ENCODE peak calls at places on chromosomes 2 and 18, in seven cellular contexts. One of them, this sample, is unnamed.
A peak's percentile ranks its signal among the peaks of the same experiment; 100 is the strongest.

GRCh38 chr18:61912476-61912875 is 19.7 kb upstream of the RNF152 start:
- DNase-seq in left ventricle myocardium inferior: no peak
- DNase-seq in psoas muscle: no peak
- DNase-seq in epithelial cell of esophagus: no peak
- DNase-seq in thyroid gland: no peak
- DNase-seq in HepG2: no peak
- DNase-seq in right lobe of liver: no peak
- DNase-seq in this sample: no peak

GRCh38 chr2:96330407-96330806 is 5.2 kb upstream of the NCAPH start:
- DNase-seq in right lobe of liver: no peak
- DNase-seq in left ventricle myocardium inferior: no peak
- DNase-seq in thyroid gland: no peak
- DNase-seq in HepG2: no peak
- DNase-seq in epithelial cell of esophagus: peak; percentile 95
- DNase-seq in psoas muscle: no peak
- DNase-seq in this sample: peak; percentile 69

GRCh38 chr2:239433777-239434396 is 33.1 kb upstream of the HDAC4 start:
- DNase-seq in HepG2: no peak
- DNase-seq in thyroid gland: no peak
- DNase-seq in left ventricle myocardium inferior: no peak
- DNase-seq in psoas muscle: no peak
- DNase-seq in right lobe of liver: no peak
- DNase-seq in epithelial cell of esophagus: peak; percentile 23
- DNase-seq in this sample: no peak

GRCh38 chr2:36780231-36780808 is 83.8 kb downstream of the VIT start:
- DNase-seq in right lobe of liver: no peak
- DNase-seq in thyroid gland: no peak
- DNase-seq in HepG2: peak; percentile 51
- DNase-seq in left ventricle myocardium inferior: no peak
- DNase-seq in psoas muscle: no peak
- DNase-seq in epithelial cell of esophagus: peak; percentile 63
- DNase-seq in this sample: peak; percentile 7

GRCh38 chr2:105325389-105325963 is 4.1 kb downstream of the TGFBRAP1 start:
- DNase-seq in left ventricle myocardium inferior: no peak
- DNase-seq in right lobe of liver: no peak
- DNase-seq in epithelial cell of esophagus: no peak
- DNase-seq in psoas muscle: no peak
- DNase-seq in HepG2: no peak
- DNase-seq in thyroid gland: no peak
- DNase-seq in this sample: peak; percentile 28

GRCh38 chr18:60277855-60278480 is 94.6 kb downstream of the MC4R start:
- DNase-seq in left ventricle myocardium inferior: no peak
- DNase-seq in psoas muscle: no peak
- DNase-seq in HepG2: no peak
- DNase-seq in thyroid gland: no peak
- DNase-seq in right lobe of liver: no peak
- DNase-seq in epithelial cell of esophagus: peak; percentile 6
- DNase-seq in this sample: peak; percentile 53

GRCh38 chr2:237471457-237472186 is 15.4 kb upstream of the MLPH start:
- DNase-seq in epithelial cell of esophagus: peak; percentile 49
- DNase-seq in left ventricle myocardium inferior: no peak
- DNase-seq in thyroid gland: peak; percentile 66
- DNase-seq in right lobe of liver: no peak
- DNase-seq in psoas muscle: peak; percentile 76
- DNase-seq in HepG2: peak; percentile 51
- DNase-seq in this sample: no peak

GRCh38 chr18:21997207-21998143 is 171.9 kb upstream of the GATA6 start:
- DNase-seq in thyroid gland: peak; percentile 12
- DNase-seq in HepG2: peak; percentile 48
- DNase-seq in left ventricle myocardium inferior: no peak
- DNase-seq in right lobe of liver: no peak
- DNase-seq in psoas muscle: no peak
- DNase-seq in epithelial cell of esophagus: peak; percentile 65
- DNase-seq in this sample: no peak

GRCh38 chr2:111119847-111120252 is 864 bp upstream of the BCL2L11 start:
- DNase-seq in right lobe of liver: peak; percentile 61
- DNase-seq in left ventricle myocardium inferior: peak; percentile 16
- DNase-seq in epithelial cell of esophagus: no peak
- DNase-seq in thyroid gland: no peak
- DNase-seq in psoas muscle: no peak
- DNase-seq in HepG2: no peak
- DNase-seq in this sample: no peak

GRCh38 chr2:101200714-101201113 is 49.5 kb upstream of the TBC1D8 start:
- DNase-seq in left ventricle myocardium inferior: no peak
- DNase-seq in epithelial cell of esophagus: peak; percentile 89
- DNase-seq in thyroid gland: no peak
- DNase-seq in psoas muscle: no peak
- DNase-seq in right lobe of liver: no peak
- DNase-seq in HepG2: no peak
- DNase-seq in this sample: no peak

GRCh38 chr18:6629635-6630140 is 99.8 kb upstream of the ARHGAP28 start:
- DNase-seq in left ventricle myocardium inferior: no peak
- DNase-seq in epithelial cell of esophagus: peak; percentile 22
- DNase-seq in thyroid gland: no peak
- DNase-seq in psoas muscle: no peak
- DNase-seq in right lobe of liver: no peak
- DNase-seq in HepG2: no peak
- DNase-seq in this sample: no peak

GRCh38 chr2:10286216-10287037 is 16.3 kb upstream of the HPCAL1 start:
- DNase-seq in epithelial cell of esophagus: no peak
- DNase-seq in HepG2: no peak
- DNase-seq in left ventricle myocardium inferior: peak; percentile 44
- DNase-seq in right lobe of liver: peak; percentile 90
- DNase-seq in thyroid gland: peak; percentile 98
- DNase-seq in psoas muscle: peak; percentile 49
- DNase-seq in this sample: no peak

GRCh38 chr2:9102861-9103662 is 99.6 kb upstream of the MBOAT2 start:
- DNase-seq in psoas muscle: no peak
- DNase-seq in left ventricle myocardium inferior: no peak
- DNase-seq in right lobe of liver: no peak
- DNase-seq in epithelial cell of esophagus: peak; percentile 76
- DNase-seq in thyroid gland: no peak
- DNase-seq in HepG2: peak; percentile 45
- DNase-seq in this sample: no peak

GRCh38 chr2:118865106-118865505 is 17.7 kb upstream of the EN1 start:
- DNase-seq in left ventricle myocardium inferior: no peak
- DNase-seq in psoas muscle: no peak
- DNase-seq in right lobe of liver: no peak
- DNase-seq in thyroid gland: peak; percentile 34
- DNase-seq in epithelial cell of esophagus: peak; percentile 58
- DNase-seq in HepG2: peak; percentile 56
- DNase-seq in this sample: no peak

GRCh38 chr2:231957913-231958763 is 3.4 kb upstream of the DIS3L2 start:
- DNase-seq in epithelial cell of esophagus: peak; percentile 39
- DNase-seq in left ventricle myocardium inferior: no peak
- DNase-seq in thyroid gland: no peak
- DNase-seq in psoas muscle: no peak
- DNase-seq in HepG2: peak; percentile 62
- DNase-seq in right lobe of liver: no peak
- DNase-seq in this sample: no peak

GRCh38 chr2:231960810-231961348 is 634 bp upstream of the DIS3L2 start:
- DNase-seq in epithelial cell of esophagus: no peak
- DNase-seq in HepG2: no peak
- DNase-seq in right lobe of liver: no peak
- DNase-seq in thyroid gland: no peak
- DNase-seq in left ventricle myocardium inferior: no peak
- DNase-seq in psoas muscle: no peak
- DNase-seq in this sample: no peak

GRCh38 chr2:231961349-231962166 is at the start of gene DIS3L2:
- DNase-seq in thyroid gland: peak; percentile 81
- DNase-seq in left ventricle myocardium inferior: peak; percentile 85
- DNase-seq in right lobe of liver: peak; percentile 86
- DNase-seq in epithelial cell of esophagus: peak; percentile 83
- DNase-seq in HepG2: peak; percentile 81
- DNase-seq in psoas muscle: peak; percentile 92
- DNase-seq in this sample: peak; percentile 5

GRCh38 chr2:231951452-231951851 is 10.1 kb upstream of the DIS3L2 start:
- DNase-seq in HepG2: no peak
- DNase-seq in epithelial cell of esophagus: no peak
- DNase-seq in psoas muscle: no peak
- DNase-seq in right lobe of liver: no peak
- DNase-seq in left ventricle myocardium inferior: no peak
- DNase-seq in thyroid gland: no peak
- DNase-seq in this sample: no peak

DNA sequence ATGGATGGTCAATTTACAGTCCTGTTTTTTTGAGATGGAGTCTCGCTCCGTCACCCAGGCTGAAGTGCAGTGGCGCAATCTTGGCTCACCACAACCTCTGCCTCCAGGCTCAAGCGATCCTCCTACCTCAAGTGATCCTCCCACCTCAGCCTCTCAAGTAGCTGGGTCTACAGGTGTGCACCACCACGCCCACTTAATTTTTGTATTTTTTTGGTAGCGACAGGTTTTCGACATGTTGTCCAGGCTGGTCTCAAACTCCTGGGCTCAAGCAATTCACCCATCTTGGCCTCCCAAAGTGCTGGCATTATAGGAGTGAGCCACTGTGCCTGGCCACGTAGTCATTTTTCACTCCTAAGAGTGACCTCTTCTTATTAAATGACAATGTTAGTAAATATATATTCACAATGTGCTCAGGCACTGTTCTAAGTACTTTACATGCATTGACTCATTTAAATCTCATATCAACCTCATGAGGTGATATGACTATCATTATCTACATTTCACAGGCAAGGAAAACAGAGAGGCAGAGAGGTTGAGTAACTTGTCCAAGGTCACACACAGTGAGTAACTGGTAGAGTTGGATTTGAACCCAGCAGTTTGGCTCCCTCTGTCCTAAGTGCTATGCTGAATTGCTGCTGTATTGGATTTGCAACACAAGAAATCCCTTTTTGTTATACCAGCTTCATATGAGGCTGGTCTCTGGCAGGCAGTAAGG is 5.6 kb upstream of the DIS3L2 start:
- DNase-seq in right lobe of liver: no peak
- DNase-seq in left ventricle myocardium inferior: no peak
- DNase-seq in psoas muscle: no peak
- DNase-seq in thyroid gland: no peak
- DNase-seq in epithelial cell of esophagus: peak; percentile 15
- DNase-seq in HepG2: peak; percentile 27
- DNase-seq in this sample: no peak
- TF ChIP-seq CTCF in right lobe of liver: no peak
- TF ChIP-seq CTCF in left ventricle myocardium inferior: no peak
- TF ChIP-seq CTCF in psoas muscle: no peak
- TF ChIP-seq CTCF in thyroid gland: no peak
- TF ChIP-seq CTCF in epithelial cell of esophagus: no peak
- TF ChIP-seq CTCF in HepG2: no peak
- TF ChIP-seq CTCF in this sample: no peak

DNA sequence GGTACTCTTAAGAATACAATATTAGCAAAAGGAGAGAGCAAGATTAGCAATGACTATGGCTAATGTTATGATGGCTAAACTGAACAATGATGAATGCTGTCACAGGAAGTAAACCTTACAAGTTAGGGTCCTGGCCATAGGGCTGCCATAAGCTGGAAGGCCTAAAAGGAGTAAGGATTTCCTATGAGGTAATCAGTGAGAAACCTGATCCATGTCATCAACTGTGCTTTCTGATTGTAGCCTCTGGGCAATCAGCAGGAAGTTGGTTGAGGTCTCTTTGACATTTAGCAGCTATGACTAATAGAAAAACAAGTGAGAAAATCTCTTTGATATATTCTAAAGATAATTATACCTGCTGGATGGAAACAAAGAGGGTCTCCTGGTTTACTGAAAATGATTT is 193.0 kb downstream of the RAB3GAP1 start:
- DNase-seq in psoas muscle: no peak
- DNase-seq in epithelial cell of esophagus: peak; percentile 90
- DNase-seq in thyroid gland: no peak
- DNase-seq in HepG2: peak; percentile 16
- DNase-seq in left ventricle myocardium inferior: no peak
- DNase-seq in right lobe of liver: no peak
- DNase-seq in this sample: no peak
- H3K4me3 ChIP-seq in psoas muscle: no peak overlapping the region
- H3K4me3 ChIP-seq in epithelial cell of esophagus: no peak overlapping the region
- H3K4me3 ChIP-seq in thyroid gland: no peak overlapping the region
- H3K4me3 ChIP-seq in HepG2: no peak overlapping the region
- H3K4me3 ChIP-seq in left ventricle myocardium inferior: no peak overlapping the region
- H3K4me3 ChIP-seq in right lobe of liver: no peak overlapping the region
- H3K4me3 ChIP-seq in this sample: no peak overlapping the region

GRCh38 chr2:151153601-151154000 is 108.1 kb downstream of the RBM43 start:
- DNase-seq in HepG2: no peak
- DNase-seq in right lobe of liver: no peak
- DNase-seq in psoas muscle: no peak
- DNase-seq in left ventricle myocardium inferior: no peak
- DNase-seq in epithelial cell of esophagus: peak; percentile 75
- DNase-seq in thyroid gland: no peak
- DNase-seq in this sample: no peak
- TF ChIP-seq CTCF in HepG2: no peak
- TF ChIP-seq CTCF in right lobe of liver: no peak
- TF ChIP-seq CTCF in psoas muscle: no peak
- TF ChIP-seq CTCF in left ventricle myocardium inferior: no peak
- TF ChIP-seq CTCF in epithelial cell of esophagus: no peak
- TF ChIP-seq CTCF in thyroid gland: no peak
- TF ChIP-seq CTCF in this sample: no peak

GRCh38 chr2:39142904-39143617 is 22.2 kb upstream of the SOS1 start:
- DNase-seq in psoas muscle: no peak
- DNase-seq in epithelial cell of esophagus: no peak
- DNase-seq in right lobe of liver: no peak
- DNase-seq in thyroid gland: no peak
- DNase-seq in HepG2: no peak
- DNase-seq in left ventricle myocardium inferior: no peak
- DNase-seq in this sample: no peak

GRCh38 chr2:39142012-39142346 is 21.1 kb upstream of the SOS1 start:
- DNase-seq in left ventricle myocardium inferior: no peak
- DNase-seq in thyroid gland: no peak
- DNase-seq in right lobe of liver: no peak
- DNase-seq in psoas muscle: no peak
- DNase-seq in HepG2: no peak
- DNase-seq in epithelial cell of esophagus: no peak
- DNase-seq in this sample: no peak

GRCh38 chr2:39139511-39140237 is 18.8 kb upstream of the SOS1 start:
- DNase-seq in left ventricle myocardium inferior: no peak
- DNase-seq in psoas muscle: no peak
- DNase-seq in thyroid gland: no peak
- DNase-seq in HepG2: no peak
- DNase-seq in right lobe of liver: no peak
- DNase-seq in epithelial cell of esophagus: no peak
- DNase-seq in this sample: no peak

GRCh38 chr2:39140322-39140847 is 19.5 kb upstream of the SOS1 start:
- DNase-seq in left ventricle myocardium inferior: no peak
- DNase-seq in psoas muscle: no peak
- DNase-seq in right lobe of liver: no peak
- DNase-seq in epithelial cell of esophagus: no peak
- DNase-seq in HepG2: peak; percentile 80
- DNase-seq in thyroid gland: no peak
- DNase-seq in this sample: no peak

DNA sequence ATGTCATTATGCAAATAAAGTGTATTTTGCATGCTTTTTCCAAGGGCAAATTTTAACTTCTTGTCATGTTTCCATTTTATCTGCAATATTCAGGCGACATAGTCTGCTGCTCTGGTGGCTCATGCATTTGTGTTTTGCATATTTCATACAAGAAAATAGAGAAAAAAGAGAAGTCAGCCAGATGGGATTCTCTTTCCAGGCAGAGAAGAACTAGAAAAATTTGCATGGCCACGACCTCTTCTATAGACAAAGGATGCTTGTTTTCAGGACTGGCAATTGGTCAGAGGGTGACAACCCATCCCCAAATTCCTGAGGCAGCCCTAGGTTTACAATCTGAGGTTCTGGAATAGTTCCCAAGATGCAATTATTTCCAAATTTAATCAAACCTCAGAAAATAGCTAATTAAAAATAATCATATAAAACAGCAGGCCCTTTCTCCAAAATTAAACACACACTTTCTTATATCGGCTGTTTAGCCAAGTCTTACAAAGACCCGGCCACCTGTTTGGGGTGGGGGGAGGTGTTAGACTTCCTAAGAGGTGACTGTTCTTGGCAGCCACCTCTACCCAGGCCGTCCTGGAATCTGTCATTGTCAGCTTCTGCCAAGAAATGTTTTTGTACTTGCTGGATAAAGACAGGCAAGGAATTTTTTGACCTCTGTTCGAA is 20.6 kb upstream of the SOS1 start:
- DNase-seq in HepG2: no peak
- DNase-seq in epithelial cell of esophagus: no peak
- DNase-seq in right lobe of liver: no peak
- DNase-seq in left ventricle myocardium inferior: no peak
- DNase-seq in psoas muscle: no peak
- DNase-seq in thyroid gland: no peak
- DNase-seq in this sample: no peak
- H3K4me3 ChIP-seq in HepG2: no peak overlapping the region
- H3K4me3 ChIP-seq in epithelial cell of esophagus: no peak overlapping the region
- H3K4me3 ChIP-seq in right lobe of liver: no peak overlapping the region
- H3K4me3 ChIP-seq in left ventricle myocardium inferior: no peak overlapping the region
- H3K4me3 ChIP-seq in psoas muscle: no peak overlapping the region
- H3K4me3 ChIP-seq in thyroid gland: no peak overlapping the region
- H3K4me3 ChIP-seq in this sample: no peak overlapping the region

This sample was measured in AG04449.